ENCODE peak calls at places on chromosomes 11 and 22, in five cellular contexts. U is HepG2, Z is H1, M is WTC11, C is GM12878. V is an unnamed sample.

GRCh38 chr11:60844870-60845221 is 2.9 kb downstream of the CCDC86 start:
- DNase-seq in U (peak), Z (no peak), M (no peak), C (no peak), V (no peak)

GRCh38 chr11:112290462-112290894 is 29.8 kb upstream of the PLET1 start:
- DNase-seq in U (no peak), Z (no peak), M (no peak), C (no peak), V (no peak)

GRCh38 chr11:13229136-13229535 is 48.5 kb upstream of the BMAL1 start:
- DNase-seq in U (no peak), Z (no peak), M (no peak), C (no peak), V (no peak)

GRCh38 chr11:108543316-108543955 is 45.3 kb upstream of the POGLUT3 start:
- DNase-seq in U (no peak), Z (no peak), M (no peak), C (no peak), V (no peak)

GRCh38 chr11:121961228-121961860 is 154.7 kb downstream of the BLID start:
- DNase-seq in U (no peak), Z (no peak), M (no peak), C (no peak), V (no peak)

GRCh38 chr22:38461057-38461413 is 6.0 kb upstream of the KCNJ4 start:
- DNase-seq in U (no peak), Z (no peak), M (no peak), C (no peak), V (no peak)

GRCh38 chr11:35390737-35391682 is 28.3 kb downstream of the SLC1A2 start:
- DNase-seq in U (peak), Z (no peak), M (no peak), C (peak), V (no peak)

GRCh38 chr11:93614111-93614784 is 47.2 kb upstream of the CEP295 start:
- DNase-seq in U (peak), Z (no peak), M (peak), C (no peak), V (peak)

GRCh38 chr11:20459865-20460264 is 72.3 kb downstream of the PRMT3 start:
- DNase-seq in U (no peak), Z (no peak), M (no peak), C (no peak), V (peak)

GRCh38 chr11:28598531-28598930 is 490.3 kb downstream of the METTL15 start:
- DNase-seq in U (no peak), Z (no peak), M (no peak), C (no peak), V (no peak)

DNA sequence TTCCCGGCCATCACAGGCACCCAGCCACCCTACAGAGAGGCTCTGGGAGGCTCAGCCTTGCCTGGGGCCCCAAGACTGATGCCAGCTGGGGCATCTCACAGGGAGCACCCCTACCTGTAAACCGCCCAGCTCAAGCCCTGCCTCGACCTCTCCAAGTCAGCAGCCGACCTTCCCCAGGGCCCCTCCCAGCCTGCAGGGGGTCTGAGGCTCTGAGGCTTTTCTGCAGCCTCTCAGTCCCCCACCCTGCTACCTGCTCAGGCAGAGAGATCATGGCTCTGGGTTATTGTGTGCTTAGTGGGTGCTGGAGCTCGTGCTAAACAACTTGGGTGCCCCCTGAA is 23.1 kb upstream of the RTN4R start:
- DNase-seq in U (no peak), Z (no peak), M (no peak), C (no peak), V (no peak)
- TF ChIP-seq ATF2 in U (no peak), Z (no peak), M (no peak), C (no peak), V (peak)

DNA sequence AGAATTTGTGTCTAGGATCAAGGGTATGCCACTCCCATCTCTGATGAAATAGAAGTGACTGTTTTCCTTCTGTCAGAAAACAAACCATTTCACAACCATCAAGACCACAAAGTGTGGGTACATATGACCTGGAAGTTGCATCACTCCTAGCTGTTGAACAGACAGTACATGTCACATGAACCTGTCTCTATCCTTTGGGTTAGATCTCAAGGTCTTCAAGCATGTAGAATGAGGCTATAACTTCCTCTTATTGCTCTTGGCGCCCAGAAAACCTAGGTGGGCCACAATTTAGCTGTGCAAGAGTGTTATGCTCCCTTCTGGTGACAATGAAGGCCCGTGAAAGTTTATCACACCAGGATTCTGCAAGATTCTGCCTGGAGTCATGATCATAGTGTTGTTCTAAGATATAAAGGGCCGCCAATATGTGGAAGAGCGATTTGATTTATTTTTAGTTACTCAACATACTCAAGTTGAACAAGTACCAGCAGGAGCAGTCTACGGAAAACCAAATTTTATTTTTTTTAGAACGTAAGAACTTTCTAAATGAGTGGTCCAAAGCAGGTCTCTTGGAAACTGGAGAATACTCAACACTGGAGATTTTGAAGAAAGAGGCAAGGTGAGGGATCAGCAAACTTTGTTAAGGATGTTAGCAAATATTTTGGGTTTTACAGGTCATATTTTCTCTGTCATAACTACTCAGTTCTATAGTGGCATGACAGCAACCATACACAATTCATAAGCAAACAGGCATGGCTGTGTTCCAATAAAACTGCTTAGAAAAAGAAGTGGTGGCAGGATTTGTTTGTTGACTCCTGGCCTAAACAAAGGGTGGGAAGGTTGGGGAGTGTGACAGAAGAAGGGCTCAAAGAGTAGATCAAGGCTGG is 101.8 kb downstream of the USP35 start:
- DNase-seq in U (peak), Z (no peak), M (no peak), C (no peak), V (peak)
- TF ChIP-seq ATF2 in U (peak), Z (no peak), M (no peak), C (no peak), V (no peak)

GRCh38 chr22:17120711-17121234 is 387 bp downstream of the TMEM121B start:
- DNase-seq in U (no peak), Z (no peak), M (peak), C (no peak), V (peak)

GRCh38 chr22:17119481-17120202 is 1.5 kb downstream of the TMEM121B start:
- DNase-seq in U (no peak), Z (peak), M (peak), C (no peak), V (peak)

GRCh38 chr22:17118342-17118741 is 2.8 kb downstream of the TMEM121B start:
- DNase-seq in U (no peak), Z (no peak), M (no peak), C (no peak), V (no peak)

GRCh38 chr22:17121235-17122195 is at the start of gene TMEM121B:
- DNase-seq in U (no peak), Z (peak), M (peak), C (no peak), V (peak)

DNA sequence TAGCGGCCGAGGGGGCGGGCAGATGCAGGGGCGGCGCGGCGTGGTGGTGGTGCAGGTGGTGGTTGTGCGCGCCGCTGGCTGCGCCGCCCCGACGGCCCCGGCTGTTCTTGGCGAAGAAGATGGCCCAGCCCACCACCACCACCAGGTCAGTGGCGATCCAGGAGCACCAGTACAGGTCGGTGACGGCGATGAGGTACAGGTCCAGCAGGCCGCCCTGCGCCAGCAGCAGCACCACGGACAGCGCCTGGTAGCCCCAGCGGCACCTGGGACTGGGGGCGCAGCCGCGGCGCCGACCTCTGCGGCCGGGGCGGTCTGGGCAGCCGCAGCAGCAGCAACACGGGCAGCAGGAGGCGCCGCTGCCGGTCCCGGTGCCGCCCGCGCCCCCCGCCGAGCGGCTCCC is 879 bp downstream of the TMEM121B start:
- DNase-seq in U (no peak), Z (peak), M (peak), C (no peak), V (peak)
- TF ChIP-seq ATF2 in U (no peak), Z (no peak), M (no peak), C (no peak), V (no peak)

DNA sequence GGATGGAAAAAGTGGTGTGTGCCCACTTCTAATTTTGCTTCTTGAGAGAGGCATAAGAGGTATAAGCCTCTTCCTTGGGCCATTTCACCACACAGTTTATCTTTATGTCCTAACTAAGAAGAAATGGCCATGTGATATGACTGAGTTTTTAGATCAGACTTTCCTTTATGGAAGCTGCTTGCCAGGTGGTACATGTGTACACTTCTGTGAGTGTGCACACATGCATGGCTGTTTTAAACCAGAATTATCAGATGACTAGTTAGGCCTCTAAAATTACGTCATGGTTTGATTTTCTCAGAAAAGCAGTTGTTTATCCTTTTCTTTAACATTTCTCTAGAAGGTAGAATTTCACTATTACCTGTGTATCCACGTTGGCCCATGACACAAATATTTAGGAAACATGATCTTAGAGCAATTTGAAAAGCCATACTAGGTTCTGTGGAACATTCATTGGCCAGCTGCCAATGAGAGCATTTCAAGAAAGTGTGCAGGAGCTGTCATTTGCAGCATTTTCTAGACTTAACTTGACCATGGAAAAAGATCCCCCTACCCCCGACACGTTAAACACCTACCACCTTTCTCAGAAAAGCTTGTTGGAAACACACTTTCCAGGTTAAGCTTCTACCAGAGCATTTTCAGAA is 109.2 kb upstream of the GAL start:
- DNase-seq in U (no peak), Z (no peak), M (no peak), C (no peak), V (no peak)
- TF ChIP-seq ATF2 in U (no peak), Z (no peak), M (no peak), C (no peak), V (no peak)

DNA sequence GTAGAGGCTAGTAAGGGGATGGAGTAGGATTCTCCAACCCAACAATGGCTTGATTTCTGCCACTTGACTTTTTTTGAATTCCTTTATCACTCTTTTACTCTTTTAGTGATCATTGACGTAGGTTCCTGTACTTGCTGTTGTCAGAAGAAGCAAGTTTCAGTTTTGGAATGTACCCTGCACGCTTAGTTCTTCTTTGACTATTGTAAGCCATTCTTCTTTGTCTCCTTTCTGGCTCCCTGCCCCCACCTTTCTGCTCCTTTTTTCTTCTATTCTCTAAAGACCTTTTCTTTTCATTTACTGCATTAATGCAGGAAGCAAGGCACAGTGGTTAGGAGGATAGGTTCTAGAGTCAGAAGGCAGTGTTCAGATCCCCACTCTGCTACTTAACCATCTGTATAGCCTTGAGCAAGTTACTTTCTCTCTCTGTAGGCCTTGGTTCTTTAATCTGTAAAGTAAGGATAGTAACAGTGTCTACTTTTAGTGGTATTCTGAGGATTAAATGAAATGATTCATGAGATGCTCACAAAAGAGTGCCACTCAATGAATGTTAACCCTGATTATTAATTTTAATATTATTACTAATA is 33.8 kb upstream of the RAG2 start:
- DNase-seq in U (no peak), Z (no peak), M (no peak), C (no peak), V (no peak)
- TF ChIP-seq ATF2 in U (no peak), Z (no peak), M (no peak), C (no peak), V (no peak)

GRCh38 chr11:1277936-1278512 is 31.4 kb downstream of the TOLLIP start:
- DNase-seq in U (no peak), Z (no peak), M (no peak), C (no peak), V (no peak)
- TF ChIP-seq ATF2 in U (no peak), Z (no peak), M (no peak), C (no peak), V (no peak)

GRCh38 chr11:77637345-77638165 is at the start of gene CLNS1A:
- DNase-seq in U (peak), Z (peak), M (peak), C (peak), V (peak)

GRCh38 chr11:77642228-77642627 is 4.6 kb upstream of the CLNS1A start:
- DNase-seq in U (peak), Z (no peak), M (no peak), C (no peak), V (no peak)

GRCh38 chr11:77633856-77634425 is 3.7 kb downstream of the CLNS1A start:
- DNase-seq in U (no peak), Z (no peak), M (no peak), C (no peak), V (no peak)

GRCh38 chr11:77634724-77635123 is 2.9 kb downstream of the CLNS1A start:
- DNase-seq in U (no peak), Z (no peak), M (no peak), C (no peak), V (no peak)

DNA sequence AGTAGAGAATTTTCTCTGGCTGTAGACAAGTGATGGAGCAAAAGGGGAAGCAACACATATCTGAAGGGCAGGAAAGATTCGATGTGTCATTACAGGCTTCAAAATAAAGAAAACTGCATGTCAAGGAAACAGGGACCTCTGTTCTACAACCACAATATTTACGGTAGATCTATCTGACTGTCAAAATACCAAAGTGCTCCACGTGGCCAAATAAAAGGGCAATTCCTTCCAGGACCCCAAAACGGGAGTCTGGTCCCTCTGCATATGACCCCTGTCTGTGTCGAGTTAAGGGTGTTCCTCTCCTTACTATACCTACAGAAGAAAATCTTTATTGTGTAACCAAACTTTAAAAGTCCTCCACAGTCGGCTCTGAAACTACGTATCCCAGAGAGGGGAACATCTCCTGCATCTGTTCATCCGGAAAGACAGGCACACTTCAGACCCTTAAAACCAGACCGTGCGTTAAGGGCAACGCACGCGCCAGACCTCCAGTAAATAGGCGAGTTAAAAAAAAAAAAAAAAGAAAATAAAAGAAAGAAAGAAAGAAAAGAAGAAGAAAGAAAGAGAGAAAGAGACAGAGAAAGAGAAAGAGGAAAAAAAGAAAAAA is 753 bp downstream of the CLNS1A start:
- DNase-seq in U (no peak), Z (no peak), M (no peak), C (no peak), V (peak)
- TF ChIP-seq ATF2 in U (no peak), Z (no peak), M (no peak), C (no peak), V (no peak)

GRCh38 chr22:27755521-27756211 is 45.9 kb downstream of the MN1 start:
- DNase-seq in U (no peak), Z (no peak), M (no peak), C (no peak), V (no peak)
- TF ChIP-seq ATF2 in U (no peak), Z (no peak), M (no peak), C (no peak), V (no peak)

GRCh38 chr11:8813658-8814057 is 97.3 kb upstream of the AKIP1 start:
- DNase-seq in U (peak), Z (peak), M (peak), C (no peak), V (peak)
- TF ChIP-seq ATF2 in U (no peak), Z (no peak), M (no peak), C (no peak), V (no peak)

DNA sequence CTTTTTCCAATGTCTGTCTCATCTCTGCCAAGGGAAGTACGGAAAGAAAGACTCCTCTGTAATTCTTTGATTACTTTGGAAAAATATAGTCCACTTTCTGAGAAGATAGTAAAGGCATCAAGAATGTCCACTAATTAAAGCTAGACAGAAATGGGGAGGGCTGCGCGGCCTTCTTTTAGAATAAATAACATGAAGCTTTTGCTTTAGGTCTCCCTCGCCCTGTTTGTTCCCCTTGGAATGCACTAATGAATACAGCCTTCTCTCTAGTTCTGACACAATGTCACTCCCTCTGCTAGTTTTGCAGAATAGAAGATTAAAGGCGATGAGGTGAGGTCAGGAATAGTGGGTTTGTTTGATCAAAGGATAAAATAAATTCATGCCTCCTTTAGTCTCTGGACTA is 543.9 kb downstream of the OPCML start:
- DNase-seq in U (no peak), Z (no peak), M (no peak), C (no peak), V (no peak)
- TF ChIP-seq ATF2 in U (no peak), Z (no peak), M (no peak), C (no peak), V (no peak)

V was measured in K562.